ENCODE peak calls at places on chromosomes 4 and X, in eight cellular contexts. C is PC-3, L is NCI-H510A treated with DMSO at 0.1 percent for 48 hours, P is cardiac fibroblast, F is endothelial cell of umbilical vein, B is Caco-2, G is heart right ventricle, O is posterior vena cava. A is an unnamed sample.

GRCh38 chr4:186781032-186781917 is 57.6 kb upstream of the FAT1 start:
- DNase-seq in G (no peak), F (peak), C (peak), L (no peak), P (peak), B (peak), O (no peak), A (peak)

GRCh38 chrX:75655627-75656026 is 129.4 kb downstream of the MAGEE2 start:
- DNase-seq in O (no peak), L (no peak), F (no peak), B (no peak), C (no peak), P (no peak), G (no peak), A (no peak)

GRCh38 chrX:3216581-3216980 is 129.9 kb downstream of the MXRA5 start:
- DNase-seq in P (no peak), G (no peak), B (no peak), O (no peak), C (no peak), L (no peak), F (no peak), A (no peak)

GRCh38 chr4:149549911-149550310 is 265.7 kb downstream of the IQCM start:
- DNase-seq in L (no peak), G (no peak), P (no peak), F (no peak), B (peak), C (peak), O (no peak), A (no peak)

GRCh38 chrX:131729295-131729694 is 185.4 kb downstream of the OR13H1 start:
- DNase-seq in P (no peak), F (no peak), C (no peak), G (no peak), L (no peak), B (no peak), O (peak), A (no peak)

GRCh38 chrX:155888139-155888538 is 7.0 kb downstream of the VAMP7 start:
- DNase-seq in P (peak), B (no peak), C (peak), G (no peak), L (no peak), F (peak), O (no peak), A (peak)

GRCh38 chr4:152534541-152535231 is 1.2 kb downstream of the FBXW7 start:
- DNase-seq in G (peak), F (peak), C (no peak), B (peak), P (peak), L (no peak), O (peak), A (peak)

GRCh38 chrX:74656079-74656745 is 41.8 kb upstream of the RLIM start:
- DNase-seq in L (no peak), B (no peak), O (no peak), F (no peak), C (no peak), G (no peak), P (peak), A (no peak)

GRCh38 chr4:169338246-169338645 is 67.5 kb upstream of the SH3RF1 start:
- DNase-seq in C (no peak), G (no peak), L (no peak), P (peak), B (no peak), O (no peak), F (no peak), A (no peak)

GRCh38 chr4:102411416-102411815 is 66.1 kb upstream of the SLC39A8 start:
- DNase-seq in L (no peak), P (peak), C (peak), B (no peak), O (no peak), F (no peak), G (no peak), A (no peak)